ENCODE peak calls at places on chromosomes 7 and 10, in seven cellular contexts. D is AG09309, M is spleen, U is choroid plexus epithelial cell, L is Panc1, E is upper lobe of right lung, F is vagina. R is an unnamed sample.

GRCh38 chr10:11532329-11532728 is 79.1 kb downstream of the USP6NL start:
- DNase-seq in D (no peak), M (no peak), U (peak), L (no peak), E (no peak), F (no peak), R (peak)

GRCh38 chr7:22660293-22660692 is 66.7 kb upstream of the IL6 start:
- DNase-seq in D (no peak), M (no peak), U (no peak), L (no peak), E (no peak), F (no peak), R (no peak)

GRCh38 chr10:61000769-61001730 is 57.1 kb upstream of the RHOBTB1 start:
- DNase-seq in D (no peak), M (peak), U (peak), L (no peak), E (peak), F (no peak), R (no peak)

GRCh38 chr7:92075455-92076158 is 58.7 kb downstream of the CYP51A1 start:
- DNase-seq in D (no peak), M (no peak), U (no peak), L (no peak), E (no peak), F (no peak), R (peak)

GRCh38 chr7:102830206-102830605 is 81.4 kb downstream of the FAM185A start:
- DNase-seq in D (no peak), M (no peak), U (peak), L (no peak), E (no peak), F (no peak), R (no peak)

GRCh38 chr7:51328351-51328801 is 11.8 kb upstream of the COBL start:
- DNase-seq in D (no peak), M (no peak), U (no peak), L (no peak), E (no peak), F (no peak), R (no peak)

GRCh38 chr7:130344248-130344866 is at the start of gene CPA5:
- DNase-seq in D (no peak), M (no peak), U (no peak), L (no peak), E (no peak), F (no peak), R (no peak)

GRCh38 chr7:6395898-6396582 is 51.7 kb downstream of the DAGLB start:
- DNase-seq in D (no peak), M (peak), U (no peak), L (no peak), E (no peak), F (no peak), R (no peak)

GRCh38 chr10:100805543-100806355 is 60.4 kb downstream of the PAX2 start:
- DNase-seq in D (no peak), M (no peak), U (no peak), L (no peak), E (peak), F (no peak), R (no peak)

GRCh38 chr10:105727131-105727530 is 1086.0 kb downstream of the SORCS3 start:
- DNase-seq in D (no peak), M (no peak), U (no peak), L (no peak), E (no peak), F (no peak), R (no peak)

GRCh38 chr7:138889566-138889965 is 91.6 kb upstream of the ATP6V0A4 start:
- DNase-seq in D (no peak), M (no peak), U (peak), L (no peak), E (no peak), F (no peak), R (no peak)

GRCh38 chr7:67423058-67423457 is 426.4 kb downstream of the TYW1 start:
- DNase-seq in D (no peak), M (peak), U (peak), L (no peak), E (no peak), F (no peak), R (no peak)

GRCh38 chr10:118754132-118754555 is 626 bp downstream of the CACUL1 start:
- DNase-seq in D (no peak), M (peak), U (peak), L (no peak), E (peak), F (peak), R (peak)

GRCh38 chr7:41051525-41051924 is 651.4 kb downstream of the INHBA start:
- DNase-seq in D (no peak), M (no peak), U (no peak), L (no peak), E (no peak), F (no peak), R (no peak)

GRCh38 chr7:143379607-143380263 is 1.4 kb upstream of the ZYX start:
- DNase-seq in D (no peak), M (no peak), U (no peak), L (no peak), E (no peak), F (no peak), R (peak)

GRCh38 chr10:76034236-76035009 is 603.0 kb downstream of the LRMDA start:
- DNase-seq in D (no peak), M (no peak), U (no peak), L (no peak), E (no peak), F (no peak), R (no peak)

GRCh38 chr10:118332247-118332646 is 9.9 kb downstream of the FAM204A start:
- DNase-seq in D (no peak), M (no peak), U (no peak), L (no peak), E (no peak), F (no peak), R (peak)

GRCh38 chr7:156618078-156618790 is 22.3 kb upstream of the RNF32 start:
- DNase-seq in D (no peak), M (no peak), U (no peak), L (no peak), E (no peak), F (no peak), R (no peak)

GRCh38 chr7:158818325-158819213 is 10.7 kb downstream of the ESYT2 start:
- DNase-seq in D (peak), M (peak), U (peak), L (peak), E (peak), F (no peak), R (peak)

DNA sequence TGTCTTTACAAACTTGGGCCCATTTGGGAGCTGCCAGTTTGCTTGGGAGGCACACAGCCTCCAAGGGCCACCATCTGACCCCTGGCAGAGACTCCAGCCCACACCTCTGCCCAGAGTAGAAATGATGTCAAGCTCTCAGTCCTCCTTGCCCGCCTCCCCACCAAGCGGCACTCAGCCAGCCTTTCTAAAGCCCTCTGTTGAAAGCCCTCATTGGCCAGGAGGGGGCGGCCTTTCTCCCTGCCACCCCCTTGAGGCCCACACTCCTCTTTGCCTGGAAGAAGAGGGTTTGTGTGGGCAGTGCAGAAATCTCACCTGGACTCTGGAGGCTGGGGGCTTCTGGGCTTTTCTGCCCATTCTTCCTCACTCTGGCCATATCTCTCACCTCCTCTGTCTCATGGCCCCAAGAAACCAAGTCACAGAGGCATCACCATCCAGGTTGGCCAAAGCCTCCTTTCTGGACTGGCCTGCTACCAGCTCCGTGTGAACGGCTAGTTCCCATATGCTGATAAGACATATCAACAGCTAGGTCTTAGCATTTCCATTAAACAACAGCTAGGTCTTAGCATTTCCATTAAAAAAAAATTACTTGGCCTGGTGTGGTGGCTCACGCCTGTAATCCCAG is 36.1 kb downstream of the UBTD1 start:
- DNase-seq in D (no peak), M (peak), U (peak), L (peak), E (no peak), F (no peak), R (peak)
- TF ChIP-seq CTCF in D (peak), M (no peak), U (peak), L (peak), E (peak), F (no peak), R (peak)

DNA sequence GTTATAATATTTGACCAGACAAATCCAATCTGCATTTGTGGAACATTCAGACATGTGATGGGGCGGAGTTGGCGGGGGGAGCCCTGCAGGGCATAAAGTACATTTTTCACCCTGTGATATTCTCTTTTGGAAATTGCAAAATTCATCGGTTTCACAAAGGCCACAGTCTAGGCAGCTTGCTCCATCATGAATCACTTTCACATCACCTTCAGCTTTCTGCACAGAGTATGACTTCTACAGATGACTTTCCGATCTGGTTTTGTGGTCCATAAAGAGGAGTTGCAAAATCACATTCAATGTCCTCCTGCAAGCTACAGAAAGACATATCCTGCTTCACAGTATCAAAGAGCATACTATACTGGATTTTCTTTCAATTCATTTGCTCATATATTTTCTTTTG is 51.3 kb upstream of the APBB1IP start:
- DNase-seq in D (no peak), M (no peak), U (no peak), L (no peak), E (no peak), F (no peak), R (peak)
- TF ChIP-seq CTCF in D (no peak), M (no peak), U (no peak), L (no peak), E (no peak), F (no peak), R (no peak)

GRCh38 chr10:71745659-71746250 is 26.2 kb upstream of the C10orf105 start:
- DNase-seq in D (no peak), M (no peak), U (no peak), L (no peak), E (no peak), F (no peak), R (no peak)

GRCh38 chr10:71744897-71745658 is 25.5 kb upstream of the C10orf105 start:
- DNase-seq in D (no peak), M (peak), U (no peak), L (no peak), E (no peak), F (no peak), R (no peak)

GRCh38 chr10:71747039-71747807 is 26.1 kb downstream of the VSIR start:
- DNase-seq in D (no peak), M (no peak), U (no peak), L (no peak), E (no peak), F (no peak), R (no peak)

GRCh38 chr10:71747808-71748523 is 25.4 kb downstream of the VSIR start:
- DNase-seq in D (no peak), M (peak), U (no peak), L (no peak), E (no peak), F (no peak), R (peak)

GRCh38 chr10:71746344-71747037 is 26.8 kb downstream of the VSIR start:
- DNase-seq in D (no peak), M (peak), U (no peak), L (no peak), E (no peak), F (no peak), R (no peak)
- TF ChIP-seq CTCF in D (peak), M (no peak), U (no peak), L (no peak), E (peak), F (no peak), R (no peak)

GRCh38 chr7:20532841-20533240 is 82.6 kb upstream of the ABCB5 start:
- DNase-seq in D (no peak), M (no peak), U (no peak), L (no peak), E (no peak), F (no peak), R (no peak)

GRCh38 chr7:20534543-20534942 is 80.9 kb upstream of the ABCB5 start:
- DNase-seq in D (no peak), M (no peak), U (no peak), L (no peak), E (no peak), F (no peak), R (no peak)

DNA sequence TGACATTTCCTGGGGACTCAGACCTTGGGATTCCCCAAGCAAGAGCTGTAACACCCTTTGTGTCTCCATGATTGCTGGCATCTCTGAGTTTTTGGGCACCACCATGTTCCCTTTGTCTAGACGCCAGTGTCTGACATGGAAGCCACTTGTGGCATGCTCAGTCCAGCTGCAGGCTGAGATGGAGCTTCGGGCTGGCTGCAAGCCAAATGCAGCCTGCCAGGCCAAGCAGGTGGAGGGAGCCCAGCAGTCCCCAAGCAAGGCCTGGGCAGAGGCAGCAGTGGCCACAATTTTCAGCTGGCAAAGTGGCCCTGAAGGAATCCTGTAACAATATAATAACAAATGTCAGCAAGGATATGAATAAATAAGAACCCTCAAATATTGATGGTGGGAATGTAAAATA is 86.2 kb upstream of the ABCB5 start:
- DNase-seq in D (no peak), M (no peak), U (no peak), L (no peak), E (no peak), F (no peak), R (no peak)
- TF ChIP-seq CTCF in D (no peak), M (no peak), U (no peak), L (no peak), E (no peak), F (no peak), R (no peak)

DNA sequence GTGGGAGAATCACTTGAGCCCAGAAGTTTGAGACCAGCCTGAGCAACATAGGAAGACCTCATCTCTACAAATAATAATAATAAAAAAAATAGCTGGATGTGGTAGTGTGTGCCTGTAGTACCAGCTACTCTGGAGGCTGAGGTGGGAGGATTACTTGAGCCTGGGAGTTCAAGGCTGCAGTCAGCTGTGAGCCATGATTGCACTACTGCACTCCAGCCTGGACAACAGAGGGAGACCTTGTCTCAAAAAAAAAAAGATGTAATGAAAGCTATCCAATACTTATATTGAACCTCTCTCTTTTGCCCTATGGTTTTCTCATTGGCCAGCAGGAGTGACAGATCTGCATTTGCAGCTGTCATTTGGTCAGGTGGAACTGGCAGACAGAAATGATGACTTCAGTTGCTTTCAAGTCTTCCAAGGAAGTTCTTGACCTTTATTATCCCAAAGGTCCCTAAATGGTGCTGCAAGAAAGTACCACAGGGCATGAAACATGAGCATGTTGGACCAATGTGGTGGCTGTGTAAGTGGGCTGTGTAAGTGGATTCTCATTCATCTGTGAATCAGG is 99.4 kb downstream of the CALD1 start:
- DNase-seq in D (no peak), M (no peak), U (no peak), L (no peak), E (no peak), F (no peak), R (peak)
- TF ChIP-seq CTCF in D (no peak), M (no peak), U (no peak), L (no peak), E (no peak), F (no peak), R (peak)

DNA sequence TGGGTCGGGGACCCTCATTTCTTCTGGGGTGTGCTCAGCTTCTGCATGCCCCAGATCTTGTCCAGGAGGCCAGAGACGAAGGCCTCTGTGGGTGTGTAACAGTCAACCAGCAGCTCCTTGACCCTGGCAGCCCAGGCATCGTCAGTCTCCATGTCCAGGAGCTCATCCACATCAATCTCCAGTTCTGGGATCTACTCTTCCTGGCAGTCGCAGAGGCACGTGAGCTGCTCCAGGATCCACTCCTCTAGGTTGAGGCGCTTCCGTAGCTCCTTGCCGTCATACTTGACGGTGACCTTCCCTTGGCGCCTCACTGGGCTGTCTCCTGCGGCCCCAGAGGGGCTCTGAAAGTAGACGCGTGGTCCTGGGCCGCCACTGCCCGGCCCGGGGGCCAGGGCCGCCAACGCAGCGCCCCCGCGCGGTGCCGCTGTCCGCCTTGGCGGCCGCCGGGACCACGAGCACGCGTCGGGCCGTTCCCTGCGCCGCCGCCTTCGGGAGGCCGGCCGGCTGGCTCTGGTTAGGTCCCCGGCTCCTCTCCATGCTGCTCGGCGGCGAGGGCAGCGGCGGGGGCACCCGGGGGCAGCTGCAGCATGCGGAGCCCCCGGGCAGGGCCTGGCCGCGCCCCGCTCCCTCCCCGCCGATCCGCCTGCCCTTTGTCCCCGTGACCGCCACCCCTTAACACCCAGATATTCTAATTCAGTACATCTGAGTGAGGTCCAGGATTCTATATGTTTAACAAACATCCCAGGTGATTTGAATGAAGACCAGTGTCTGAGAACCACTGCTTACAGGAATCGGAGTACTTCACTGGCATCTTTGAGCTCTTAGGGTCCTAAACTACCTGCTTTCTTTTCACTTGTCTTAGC is 170.5 kb downstream of the SEPTIN7 start:
- DNase-seq in D (no peak), M (peak), U (peak), L (no peak), E (no peak), F (no peak), R (no peak)
- TF ChIP-seq CTCF in D (no peak), M (no peak), U (peak), L (peak), E (peak), F (no peak), R (peak)

DNA sequence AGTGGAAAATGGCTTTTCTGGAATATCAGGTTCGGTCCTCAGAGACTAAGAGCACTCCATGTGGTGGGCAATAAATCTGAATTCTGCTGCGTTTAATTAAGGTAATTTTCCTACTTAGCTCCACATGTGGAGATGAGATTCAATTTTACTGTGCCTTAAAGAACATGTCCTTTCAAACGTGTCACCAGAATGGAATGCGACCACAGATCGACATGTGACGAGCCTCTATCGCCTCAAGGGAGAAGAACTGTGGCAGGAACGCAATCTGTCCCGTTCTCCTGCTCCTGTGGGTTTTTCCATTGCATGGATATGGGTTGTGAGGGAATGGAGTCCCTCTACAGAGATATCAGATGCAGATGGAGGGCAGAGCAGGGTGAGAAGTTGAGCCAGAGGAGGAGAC is 205.4 kb upstream of the ZNF32 start:
- DNase-seq in D (peak), M (no peak), U (peak), L (no peak), E (no peak), F (no peak), R (no peak)
- TF ChIP-seq CTCF in D (no peak), M (no peak), U (no peak), L (no peak), E (no peak), F (no peak), R (no peak)

GRCh38 chr10:132163826-132164515 is 22.8 kb upstream of the DPYSL4 start:
- DNase-seq in D (no peak), M (peak), U (no peak), L (no peak), E (no peak), F (no peak), R (no peak)
- TF ChIP-seq CTCF in D (no peak), M (no peak), U (no peak), L (no peak), E (no peak), F (no peak), R (no peak)

GRCh38 chr7:31067491-31067890 is 15.4 kb downstream of the ADCYAP1R1 start:
- DNase-seq in D (no peak), M (no peak), U (no peak), L (no peak), E (peak), F (no peak), R (no peak)

GRCh38 chr7:31068006-31068675 is 16.0 kb downstream of the ADCYAP1R1 start:
- DNase-seq in D (no peak), M (peak), U (no peak), L (no peak), E (peak), F (no peak), R (no peak)

GRCh38 chr7:31065840-31066239 is 13.7 kb downstream of the ADCYAP1R1 start:
- DNase-seq in D (no peak), M (peak), U (no peak), L (no peak), E (no peak), F (no peak), R (no peak)

GRCh38 chr7:31065021-31065593 is 13.0 kb downstream of the ADCYAP1R1 start:
- DNase-seq in D (no peak), M (peak), U (no peak), L (no peak), E (no peak), F (no peak), R (no peak)

GRCh38 chr7:31066516-31067130 is 14.5 kb downstream of the ADCYAP1R1 start:
- DNase-seq in D (no peak), M (peak), U (no peak), L (no peak), E (peak), F (no peak), R (no peak)
- TF ChIP-seq CTCF in D (no peak), M (no peak), U (no peak), L (no peak), E (no peak), F (no peak), R (no peak)